ENCODE peak calls at places on chromosomes 2 and 18, in eight cellular contexts. One of them, this sample, is unnamed.

GRCh38 chr2:53989210-53989862 is 18.5 kb upstream of the PSME4 start:
- DNase-seq in T-helper 22 cell: no peak
- DNase-seq in activated CD8-positive, alpha-beta memory T cell treated with anti-CD3 and anti-CD28 coated beads for 4 hours: no peak
- DNase-seq in neural progenitor cell: no peak
- DNase-seq in iris pigment epithelial cell: no peak
- DNase-seq in WTC11: no peak
- DNase-seq in neural crest cell: no peak
- DNase-seq in tibial artery: no peak
- DNase-seq in this sample: no peak

GRCh38 chr2:207635468-207636200 is 10.4 kb upstream of the METTL21A start:
- DNase-seq in neural crest cell: no peak
- DNase-seq in WTC11: no peak
- DNase-seq in neural progenitor cell: no peak
- DNase-seq in T-helper 22 cell: no peak
- DNase-seq in tibial artery: no peak
- DNase-seq in activated CD8-positive, alpha-beta memory T cell treated with anti-CD3 and anti-CD28 coated beads for 4 hours: no peak
- DNase-seq in iris pigment epithelial cell: peak
- DNase-seq in this sample: peak

GRCh38 chr2:109210431-109211200 is 81.6 kb downstream of the SH3RF3 start:
- DNase-seq in iris pigment epithelial cell: peak
- DNase-seq in WTC11: no peak
- DNase-seq in neural crest cell: no peak
- DNase-seq in activated CD8-positive, alpha-beta memory T cell treated with anti-CD3 and anti-CD28 coated beads for 4 hours: no peak
- DNase-seq in neural progenitor cell: no peak
- DNase-seq in tibial artery: no peak
- DNase-seq in T-helper 22 cell: no peak
- DNase-seq in this sample: peak

GRCh38 chr2:14944562-14945346 is 312.2 kb downstream of the LRATD1 start:
- DNase-seq in tibial artery: no peak
- DNase-seq in iris pigment epithelial cell: peak
- DNase-seq in WTC11: peak
- DNase-seq in neural crest cell: no peak
- DNase-seq in neural progenitor cell: peak
- DNase-seq in activated CD8-positive, alpha-beta memory T cell treated with anti-CD3 and anti-CD28 coated beads for 4 hours: no peak
- DNase-seq in T-helper 22 cell: no peak
- DNase-seq in this sample: peak

GRCh38 chr18:2536493-2536892 is 34.8 kb downstream of the METTL4 start:
- DNase-seq in activated CD8-positive, alpha-beta memory T cell treated with anti-CD3 and anti-CD28 coated beads for 4 hours: no peak
- DNase-seq in tibial artery: no peak
- DNase-seq in WTC11: no peak
- DNase-seq in iris pigment epithelial cell: peak
- DNase-seq in neural progenitor cell: no peak
- DNase-seq in T-helper 22 cell: no peak
- DNase-seq in neural crest cell: no peak
- DNase-seq in this sample: peak

GRCh38 chr2:160609346-160609745 is 115.7 kb upstream of the RBMS1 start:
- DNase-seq in tibial artery: no peak
- DNase-seq in WTC11: no peak
- DNase-seq in neural crest cell: no peak
- DNase-seq in T-helper 22 cell: no peak
- DNase-seq in iris pigment epithelial cell: no peak
- DNase-seq in activated CD8-positive, alpha-beta memory T cell treated with anti-CD3 and anti-CD28 coated beads for 4 hours: no peak
- DNase-seq in neural progenitor cell: no peak
- DNase-seq in this sample: no peak

GRCh38 chr2:128494640-128495321 is 176.1 kb upstream of the HS6ST1 start:
- DNase-seq in activated CD8-positive, alpha-beta memory T cell treated with anti-CD3 and anti-CD28 coated beads for 4 hours: no peak
- DNase-seq in WTC11: no peak
- DNase-seq in iris pigment epithelial cell: no peak
- DNase-seq in neural crest cell: no peak
- DNase-seq in T-helper 22 cell: no peak
- DNase-seq in tibial artery: no peak
- DNase-seq in neural progenitor cell: no peak
- DNase-seq in this sample: peak

GRCh38 chr2:108605947-108606346 is 71.7 kb downstream of the LIMS1 start:
- DNase-seq in tibial artery: no peak
- DNase-seq in activated CD8-positive, alpha-beta memory T cell treated with anti-CD3 and anti-CD28 coated beads for 4 hours: no peak
- DNase-seq in iris pigment epithelial cell: no peak
- DNase-seq in WTC11: no peak
- DNase-seq in neural progenitor cell: no peak
- DNase-seq in neural crest cell: no peak
- DNase-seq in T-helper 22 cell: no peak
- DNase-seq in this sample: no peak

GRCh38 chr2:157087373-157088005 is 170.0 kb upstream of the GALNT5 start:
- DNase-seq in neural progenitor cell: no peak
- DNase-seq in tibial artery: peak
- DNase-seq in activated CD8-positive, alpha-beta memory T cell treated with anti-CD3 and anti-CD28 coated beads for 4 hours: no peak
- DNase-seq in T-helper 22 cell: no peak
- DNase-seq in iris pigment epithelial cell: no peak
- DNase-seq in neural crest cell: no peak
- DNase-seq in WTC11: no peak
- DNase-seq in this sample: peak

GRCh38 chr2:159609933-159610523 is 6.3 kb downstream of the BAZ2B start:
- DNase-seq in neural crest cell: no peak
- DNase-seq in neural progenitor cell: peak
- DNase-seq in iris pigment epithelial cell: no peak
- DNase-seq in activated CD8-positive, alpha-beta memory T cell treated with anti-CD3 and anti-CD28 coated beads for 4 hours: no peak
- DNase-seq in WTC11: no peak
- DNase-seq in T-helper 22 cell: no peak
- DNase-seq in tibial artery: no peak
- DNase-seq in this sample: no peak

GRCh38 chr18:75728621-75729020 is 301.1 kb upstream of the SMIM21 start:
- DNase-seq in activated CD8-positive, alpha-beta memory T cell treated with anti-CD3 and anti-CD28 coated beads for 4 hours: no peak
- DNase-seq in WTC11: no peak
- DNase-seq in tibial artery: no peak
- DNase-seq in neural crest cell: no peak
- DNase-seq in neural progenitor cell: no peak
- DNase-seq in T-helper 22 cell: no peak
- DNase-seq in iris pigment epithelial cell: no peak
- DNase-seq in this sample: no peak

GRCh38 chr2:238124488-238125126 is 13.9 kb upstream of the KLHL30 start:
- DNase-seq in tibial artery: no peak
- DNase-seq in neural crest cell: no peak
- DNase-seq in iris pigment epithelial cell: no peak
- DNase-seq in activated CD8-positive, alpha-beta memory T cell treated with anti-CD3 and anti-CD28 coated beads for 4 hours: no peak
- DNase-seq in T-helper 22 cell: no peak
- DNase-seq in WTC11: no peak
- DNase-seq in neural progenitor cell: no peak
- DNase-seq in this sample: no peak

GRCh38 chr2:67997528-67998267 is 65.1 kb downstream of the C1D start:
- DNase-seq in T-helper 22 cell: no peak
- DNase-seq in iris pigment epithelial cell: peak
- DNase-seq in tibial artery: no peak
- DNase-seq in activated CD8-positive, alpha-beta memory T cell treated with anti-CD3 and anti-CD28 coated beads for 4 hours: no peak
- DNase-seq in neural progenitor cell: no peak
- DNase-seq in neural crest cell: no peak
- DNase-seq in WTC11: no peak
- DNase-seq in this sample: peak

GRCh38 chr2:112583497-112584133 is 794 bp upstream of the CHCHD5 start:
- DNase-seq in activated CD8-positive, alpha-beta memory T cell treated with anti-CD3 and anti-CD28 coated beads for 4 hours: no peak
- DNase-seq in neural progenitor cell: peak
- DNase-seq in iris pigment epithelial cell: no peak
- DNase-seq in tibial artery: peak
- DNase-seq in neural crest cell: no peak
- DNase-seq in WTC11: no peak
- DNase-seq in T-helper 22 cell: no peak
- DNase-seq in this sample: no peak

GRCh38 chr2:46269545-46270273 is 27.5 kb upstream of the EPAS1 start:
- DNase-seq in neural crest cell: no peak
- DNase-seq in iris pigment epithelial cell: peak
- DNase-seq in WTC11: no peak
- DNase-seq in tibial artery: no peak
- DNase-seq in neural progenitor cell: no peak
- DNase-seq in T-helper 22 cell: no peak
- DNase-seq in activated CD8-positive, alpha-beta memory T cell treated with anti-CD3 and anti-CD28 coated beads for 4 hours: no peak
- DNase-seq in this sample: peak